ENCODE peak calls at places on chromosomes 16 and 17, in nine cellular contexts. One of them, this sample, is unnamed.

GRCh38 chr17:35295686-35296085 is 52.8 kb downstream of the SLFN5 start:
- DNase-seq in endothelial cell: no peak
- DNase-seq in right cardiac atrium: no peak
- DNase-seq in activated T-helper 9 cell treated with anti-CD3 and anti-CD28 coated beads, Interleukin-2, amount 50 U/mL, for 16 hours: no peak
- DNase-seq in activated CD8-positive, alpha-beta memory T cell treated with anti-CD3 and anti-CD28 coated beads for 4 hours: no peak
- DNase-seq in SJSA1: no peak
- DNase-seq in EL: peak
- DNase-seq in colonic mucosa: no peak
- DNase-seq in AG04450: no peak
- DNase-seq in this sample: no peak

GRCh38 chr17:46877466-46877865 is 26.1 kb downstream of the WNT9B start:
- DNase-seq in endothelial cell: no peak
- DNase-seq in right cardiac atrium: no peak
- DNase-seq in activated T-helper 9 cell treated with anti-CD3 and anti-CD28 coated beads, Interleukin-2, amount 50 U/mL, for 16 hours: no peak
- DNase-seq in activated CD8-positive, alpha-beta memory T cell treated with anti-CD3 and anti-CD28 coated beads for 4 hours: no peak
- DNase-seq in SJSA1: no peak
- DNase-seq in EL: no peak
- DNase-seq in colonic mucosa: no peak
- DNase-seq in AG04450: no peak
- DNase-seq in this sample: no peak

GRCh38 chr17:49132699-49133364 is at the start of gene B4GALNT2:
- DNase-seq in endothelial cell: peak
- DNase-seq in right cardiac atrium: peak
- DNase-seq in activated T-helper 9 cell treated with anti-CD3 and anti-CD28 coated beads, Interleukin-2, amount 50 U/mL, for 16 hours: no peak
- DNase-seq in activated CD8-positive, alpha-beta memory T cell treated with anti-CD3 and anti-CD28 coated beads for 4 hours: no peak
- DNase-seq in SJSA1: peak
- DNase-seq in EL: peak
- DNase-seq in colonic mucosa: peak
- DNase-seq in AG04450: no peak
- DNase-seq in this sample: no peak

GRCh38 chr16:12833939-12834338 is 30.3 kb upstream of the CPPED1 start:
- DNase-seq in endothelial cell: no peak
- DNase-seq in right cardiac atrium: no peak
- DNase-seq in activated T-helper 9 cell treated with anti-CD3 and anti-CD28 coated beads, Interleukin-2, amount 50 U/mL, for 16 hours: no peak
- DNase-seq in activated CD8-positive, alpha-beta memory T cell treated with anti-CD3 and anti-CD28 coated beads for 4 hours: no peak
- DNase-seq in SJSA1: peak
- DNase-seq in EL: peak
- DNase-seq in colonic mucosa: no peak
- DNase-seq in AG04450: no peak
- DNase-seq in this sample: no peak

GRCh38 chr17:77865716-77866115 is 92.8 kb upstream of the TNRC6C start:
- DNase-seq in endothelial cell: no peak
- DNase-seq in right cardiac atrium: no peak
- DNase-seq in activated T-helper 9 cell treated with anti-CD3 and anti-CD28 coated beads, Interleukin-2, amount 50 U/mL, for 16 hours: no peak
- DNase-seq in activated CD8-positive, alpha-beta memory T cell treated with anti-CD3 and anti-CD28 coated beads for 4 hours: no peak
- DNase-seq in SJSA1: no peak
- DNase-seq in EL: no peak
- DNase-seq in colonic mucosa: no peak
- DNase-seq in AG04450: no peak
- DNase-seq in this sample: no peak

GRCh38 chr17:63420868-63421680 is 25.0 kb downstream of the CYB561 start:
- DNase-seq in endothelial cell: no peak
- DNase-seq in right cardiac atrium: no peak
- DNase-seq in activated T-helper 9 cell treated with anti-CD3 and anti-CD28 coated beads, Interleukin-2, amount 50 U/mL, for 16 hours: no peak
- DNase-seq in activated CD8-positive, alpha-beta memory T cell treated with anti-CD3 and anti-CD28 coated beads for 4 hours: no peak
- DNase-seq in SJSA1: peak
- DNase-seq in EL: no peak
- DNase-seq in colonic mucosa: no peak
- DNase-seq in AG04450: no peak
- DNase-seq in this sample: no peak

GRCh38 chr16:53745126-53745525 is 41.2 kb downstream of the FTO start:
- DNase-seq in endothelial cell: no peak
- DNase-seq in right cardiac atrium: no peak
- DNase-seq in activated T-helper 9 cell treated with anti-CD3 and anti-CD28 coated beads, Interleukin-2, amount 50 U/mL, for 16 hours: no peak
- DNase-seq in activated CD8-positive, alpha-beta memory T cell treated with anti-CD3 and anti-CD28 coated beads for 4 hours: no peak
- DNase-seq in SJSA1: no peak
- DNase-seq in EL: peak
- DNase-seq in colonic mucosa: no peak
- DNase-seq in AG04450: no peak
- DNase-seq in this sample: no peak

GRCh38 chr17:1779571-1780074 is 17.8 kb downstream of the SERPINF1 start:
- DNase-seq in endothelial cell: no peak
- DNase-seq in right cardiac atrium: peak
- DNase-seq in activated T-helper 9 cell treated with anti-CD3 and anti-CD28 coated beads, Interleukin-2, amount 50 U/mL, for 16 hours: no peak
- DNase-seq in activated CD8-positive, alpha-beta memory T cell treated with anti-CD3 and anti-CD28 coated beads for 4 hours: no peak
- DNase-seq in SJSA1: peak
- DNase-seq in EL: peak
- DNase-seq in colonic mucosa: peak
- DNase-seq in AG04450: peak
- DNase-seq in this sample: no peak

GRCh38 chr17:73349138-73349537 is 37.3 kb upstream of the CDC42EP4 start:
- DNase-seq in endothelial cell: no peak
- DNase-seq in right cardiac atrium: peak
- DNase-seq in activated T-helper 9 cell treated with anti-CD3 and anti-CD28 coated beads, Interleukin-2, amount 50 U/mL, for 16 hours: no peak
- DNase-seq in activated CD8-positive, alpha-beta memory T cell treated with anti-CD3 and anti-CD28 coated beads for 4 hours: no peak
- DNase-seq in SJSA1: no peak
- DNase-seq in EL: no peak
- DNase-seq in colonic mucosa: no peak
- DNase-seq in AG04450: no peak
- DNase-seq in this sample: no peak

GRCh38 chr17:76530489-76530814 is 7.1 kb downstream of the CYGB start:
- DNase-seq in endothelial cell: no peak
- DNase-seq in right cardiac atrium: no peak
- DNase-seq in activated T-helper 9 cell treated with anti-CD3 and anti-CD28 coated beads, Interleukin-2, amount 50 U/mL, for 16 hours: no peak
- DNase-seq in activated CD8-positive, alpha-beta memory T cell treated with anti-CD3 and anti-CD28 coated beads for 4 hours: no peak
- DNase-seq in SJSA1: no peak
- DNase-seq in EL: peak
- DNase-seq in colonic mucosa: no peak
- DNase-seq in AG04450: no peak
- DNase-seq in this sample: no peak

GRCh38 chr16:84841787-84842300 is 22.1 kb downstream of the CRISPLD2 start:
- DNase-seq in endothelial cell: no peak
- DNase-seq in right cardiac atrium: no peak
- DNase-seq in activated T-helper 9 cell treated with anti-CD3 and anti-CD28 coated beads, Interleukin-2, amount 50 U/mL, for 16 hours: no peak
- DNase-seq in activated CD8-positive, alpha-beta memory T cell treated with anti-CD3 and anti-CD28 coated beads for 4 hours: no peak
- DNase-seq in SJSA1: no peak
- DNase-seq in EL: no peak
- DNase-seq in colonic mucosa: peak
- DNase-seq in AG04450: no peak
- DNase-seq in this sample: no peak

GRCh38 chr16:27611340-27611739 is 61.4 kb downstream of the KATNIP start:
- DNase-seq in endothelial cell: no peak
- DNase-seq in right cardiac atrium: no peak
- DNase-seq in activated T-helper 9 cell treated with anti-CD3 and anti-CD28 coated beads, Interleukin-2, amount 50 U/mL, for 16 hours: no peak
- DNase-seq in activated CD8-positive, alpha-beta memory T cell treated with anti-CD3 and anti-CD28 coated beads for 4 hours: no peak
- DNase-seq in SJSA1: no peak
- DNase-seq in EL: no peak
- DNase-seq in colonic mucosa: no peak
- DNase-seq in AG04450: no peak
- DNase-seq in this sample: no peak

GRCh38 chr17:77798481-77798880 is 160.0 kb upstream of the TNRC6C start:
- DNase-seq in endothelial cell: no peak
- DNase-seq in right cardiac atrium: no peak
- DNase-seq in activated T-helper 9 cell treated with anti-CD3 and anti-CD28 coated beads, Interleukin-2, amount 50 U/mL, for 16 hours: no peak
- DNase-seq in activated CD8-positive, alpha-beta memory T cell treated with anti-CD3 and anti-CD28 coated beads for 4 hours: no peak
- DNase-seq in SJSA1: no peak
- DNase-seq in EL: no peak
- DNase-seq in colonic mucosa: no peak
- DNase-seq in AG04450: no peak
- DNase-seq in this sample: no peak

GRCh38 chr17:82212331-82213250 is at the start of gene CCDC57:
- DNase-seq in endothelial cell: peak
- DNase-seq in right cardiac atrium: peak
- DNase-seq in activated T-helper 9 cell treated with anti-CD3 and anti-CD28 coated beads, Interleukin-2, amount 50 U/mL, for 16 hours: peak
- DNase-seq in activated CD8-positive, alpha-beta memory T cell treated with anti-CD3 and anti-CD28 coated beads for 4 hours: no peak
- DNase-seq in SJSA1: peak
- DNase-seq in EL: peak
- DNase-seq in colonic mucosa: peak
- DNase-seq in AG04450: no peak
- DNase-seq in this sample: no peak

GRCh38 chr17:58109197-58109596 is 26.0 kb downstream of the DYNLL2 start:
- DNase-seq in endothelial cell: no peak
- DNase-seq in right cardiac atrium: no peak
- DNase-seq in activated T-helper 9 cell treated with anti-CD3 and anti-CD28 coated beads, Interleukin-2, amount 50 U/mL, for 16 hours: no peak
- DNase-seq in activated CD8-positive, alpha-beta memory T cell treated with anti-CD3 and anti-CD28 coated beads for 4 hours: no peak
- DNase-seq in SJSA1: no peak
- DNase-seq in EL: no peak
- DNase-seq in colonic mucosa: no peak
- DNase-seq in AG04450: no peak
- DNase-seq in this sample: no peak

GRCh38 chr16:19912445-19913305 is 28.0 kb upstream of the GPRC5B start:
- DNase-seq in endothelial cell: no peak
- DNase-seq in right cardiac atrium: no peak
- DNase-seq in activated T-helper 9 cell treated with anti-CD3 and anti-CD28 coated beads, Interleukin-2, amount 50 U/mL, for 16 hours: no peak
- DNase-seq in activated CD8-positive, alpha-beta memory T cell treated with anti-CD3 and anti-CD28 coated beads for 4 hours: no peak
- DNase-seq in SJSA1: no peak
- DNase-seq in EL: peak
- DNase-seq in colonic mucosa: no peak
- DNase-seq in AG04450: no peak
- DNase-seq in this sample: no peak

GRCh38 chr16:58462997-58463891 is 36.7 kb upstream of the NDRG4 start:
- DNase-seq in endothelial cell: peak
- DNase-seq in right cardiac atrium: peak
- DNase-seq in activated T-helper 9 cell treated with anti-CD3 and anti-CD28 coated beads, Interleukin-2, amount 50 U/mL, for 16 hours: no peak
- DNase-seq in activated CD8-positive, alpha-beta memory T cell treated with anti-CD3 and anti-CD28 coated beads for 4 hours: no peak
- DNase-seq in SJSA1: no peak
- DNase-seq in EL: no peak
- DNase-seq in colonic mucosa: no peak
- DNase-seq in AG04450: no peak
- DNase-seq in this sample: no peak

GRCh38 chr16:53922805-53923645 is 219.1 kb downstream of the FTO start:
- DNase-seq in endothelial cell: no peak
- DNase-seq in right cardiac atrium: no peak
- DNase-seq in activated T-helper 9 cell treated with anti-CD3 and anti-CD28 coated beads, Interleukin-2, amount 50 U/mL, for 16 hours: no peak
- DNase-seq in activated CD8-positive, alpha-beta memory T cell treated with anti-CD3 and anti-CD28 coated beads for 4 hours: no peak
- DNase-seq in SJSA1: no peak
- DNase-seq in EL: no peak
- DNase-seq in colonic mucosa: no peak
- DNase-seq in AG04450: no peak
- DNase-seq in this sample: no peak

GRCh38 chr17:4858880-4859260 is 25.7 kb downstream of the MINK1 start:
- DNase-seq in endothelial cell: no peak
- DNase-seq in right cardiac atrium: peak
- DNase-seq in activated T-helper 9 cell treated with anti-CD3 and anti-CD28 coated beads, Interleukin-2, amount 50 U/mL, for 16 hours: no peak
- DNase-seq in activated CD8-positive, alpha-beta memory T cell treated with anti-CD3 and anti-CD28 coated beads for 4 hours: no peak
- DNase-seq in SJSA1: no peak
- DNase-seq in EL: peak
- DNase-seq in colonic mucosa: peak
- DNase-seq in AG04450: no peak
- DNase-seq in this sample: no peak

GRCh38 chr16:3215601-3216262 is 19.2 kb downstream of the ZNF200 start:
- DNase-seq in endothelial cell: no peak
- DNase-seq in right cardiac atrium: no peak
- DNase-seq in activated T-helper 9 cell treated with anti-CD3 and anti-CD28 coated beads, Interleukin-2, amount 50 U/mL, for 16 hours: no peak
- DNase-seq in activated CD8-positive, alpha-beta memory T cell treated with anti-CD3 and anti-CD28 coated beads for 4 hours: no peak
- DNase-seq in SJSA1: no peak
- DNase-seq in EL: no peak
- DNase-seq in colonic mucosa: no peak
- DNase-seq in AG04450: no peak
- DNase-seq in this sample: no peak

GRCh38 chr17:520447-521167 is 168.0 kb upstream of the RPH3AL start:
- DNase-seq in endothelial cell: no peak
- DNase-seq in right cardiac atrium: no peak
- DNase-seq in activated T-helper 9 cell treated with anti-CD3 and anti-CD28 coated beads, Interleukin-2, amount 50 U/mL, for 16 hours: no peak
- DNase-seq in activated CD8-positive, alpha-beta memory T cell treated with anti-CD3 and anti-CD28 coated beads for 4 hours: no peak
- DNase-seq in SJSA1: peak
- DNase-seq in EL: no peak
- DNase-seq in colonic mucosa: no peak
- DNase-seq in AG04450: peak
- DNase-seq in this sample: no peak

GRCh38 chr17:43713494-43714162 is 45.0 kb downstream of the SOST start:
- DNase-seq in endothelial cell: peak
- DNase-seq in right cardiac atrium: peak
- DNase-seq in activated T-helper 9 cell treated with anti-CD3 and anti-CD28 coated beads, Interleukin-2, amount 50 U/mL, for 16 hours: no peak
- DNase-seq in activated CD8-positive, alpha-beta memory T cell treated with anti-CD3 and anti-CD28 coated beads for 4 hours: no peak
- DNase-seq in SJSA1: no peak
- DNase-seq in EL: peak
- DNase-seq in colonic mucosa: peak
- DNase-seq in AG04450: no peak
- DNase-seq in this sample: no peak

GRCh38 chr17:6903516-6903915 is 72.0 kb upstream of the TEKT1 start:
- DNase-seq in endothelial cell: no peak
- DNase-seq in right cardiac atrium: no peak
- DNase-seq in activated T-helper 9 cell treated with anti-CD3 and anti-CD28 coated beads, Interleukin-2, amount 50 U/mL, for 16 hours: no peak
- DNase-seq in activated CD8-positive, alpha-beta memory T cell treated with anti-CD3 and anti-CD28 coated beads for 4 hours: no peak
- DNase-seq in SJSA1: no peak
- DNase-seq in EL: no peak
- DNase-seq in colonic mucosa: no peak
- DNase-seq in AG04450: no peak
- DNase-seq in this sample: no peak

This sample was measured in activated CD4-positive, CD25-positive, alpha-beta regulatory T cell treated with anti-CD3 and anti-CD28 coated beads, Interleukin-2, amount 50 U/mL, for 16 hours.